ENCODE peak calls at places on chromosome 9, in seven cellular contexts. One of them, this sample, is unnamed.

GRCh38 chr9:95215368-95215898 is 102.1 kb downstream of the FANCC start:
- DNase-seq in HFFc6: no peak
- DNase-seq in ELF-1: no peak
- DNase-seq in endothelial cell: no peak
- DNase-seq in GDM1: no peak
- DNase-seq in activated effector memory CD4-positive, alpha-beta T cell treated with anti-CD3 and anti-CD28 coated beads, Interleukin-2, amount 50 U/mL, for 16 hours: no peak
- DNase-seq in skeletal muscle cell: no peak
- DNase-seq in this sample: no peak

GRCh38 chr9:92607088-92607487 is 62.8 kb downstream of the IPPK start:
- DNase-seq in HFFc6: peak
- DNase-seq in ELF-1: no peak
- DNase-seq in endothelial cell: no peak
- DNase-seq in GDM1: no peak
- DNase-seq in activated effector memory CD4-positive, alpha-beta T cell treated with anti-CD3 and anti-CD28 coated beads, Interleukin-2, amount 50 U/mL, for 16 hours: no peak
- DNase-seq in skeletal muscle cell: peak
- DNase-seq in this sample: no peak

GRCh38 chr9:131658753-131659129 is 81.1 kb downstream of the RAPGEF1 start:
- DNase-seq in HFFc6: no peak
- DNase-seq in ELF-1: no peak
- DNase-seq in endothelial cell: no peak
- DNase-seq in GDM1: no peak
- DNase-seq in activated effector memory CD4-positive, alpha-beta T cell treated with anti-CD3 and anti-CD28 coated beads, Interleukin-2, amount 50 U/mL, for 16 hours: no peak
- DNase-seq in skeletal muscle cell: no peak
- DNase-seq in this sample: no peak

GRCh38 chr9:81737871-81738507 is 48.6 kb upstream of the TLE1 start:
- DNase-seq in HFFc6: peak
- DNase-seq in ELF-1: no peak
- DNase-seq in endothelial cell: no peak
- DNase-seq in GDM1: no peak
- DNase-seq in activated effector memory CD4-positive, alpha-beta T cell treated with anti-CD3 and anti-CD28 coated beads, Interleukin-2, amount 50 U/mL, for 16 hours: no peak
- DNase-seq in skeletal muscle cell: peak
- DNase-seq in this sample: peak

GRCh38 chr9:133406039-133406438 is 11.8 kb downstream of the REXO4 start:
- DNase-seq in HFFc6: no peak
- DNase-seq in ELF-1: no peak
- DNase-seq in endothelial cell: no peak
- DNase-seq in GDM1: no peak
- DNase-seq in activated effector memory CD4-positive, alpha-beta T cell treated with anti-CD3 and anti-CD28 coated beads, Interleukin-2, amount 50 U/mL, for 16 hours: no peak
- DNase-seq in skeletal muscle cell: no peak
- DNase-seq in this sample: no peak

GRCh38 chr9:83060557-83060956 is 2.4 kb downstream of the RASEF start:
- DNase-seq in HFFc6: no peak
- DNase-seq in ELF-1: no peak
- DNase-seq in endothelial cell: no peak
- DNase-seq in GDM1: no peak
- DNase-seq in activated effector memory CD4-positive, alpha-beta T cell treated with anti-CD3 and anti-CD28 coated beads, Interleukin-2, amount 50 U/mL, for 16 hours: no peak
- DNase-seq in skeletal muscle cell: no peak
- DNase-seq in this sample: no peak

GRCh38 chr9:110283736-110284135 is 27.4 kb upstream of the TXN start:
- DNase-seq in HFFc6: no peak
- DNase-seq in ELF-1: no peak
- DNase-seq in endothelial cell: no peak
- DNase-seq in GDM1: no peak
- DNase-seq in activated effector memory CD4-positive, alpha-beta T cell treated with anti-CD3 and anti-CD28 coated beads, Interleukin-2, amount 50 U/mL, for 16 hours: no peak
- DNase-seq in skeletal muscle cell: no peak
- DNase-seq in this sample: peak

GRCh38 chr9:127877566-127877998 is at the start of gene AK1:
- DNase-seq in HFFc6: peak
- DNase-seq in ELF-1: no peak
- DNase-seq in endothelial cell: peak
- DNase-seq in GDM1: no peak
- DNase-seq in activated effector memory CD4-positive, alpha-beta T cell treated with anti-CD3 and anti-CD28 coated beads, Interleukin-2, amount 50 U/mL, for 16 hours: no peak
- DNase-seq in skeletal muscle cell: no peak
- DNase-seq in this sample: no peak

GRCh38 chr9:129483467-129484324 is 137.2 kb downstream of the C9orf50 start:
- DNase-seq in HFFc6: peak
- DNase-seq in ELF-1: peak
- DNase-seq in endothelial cell: no peak
- DNase-seq in GDM1: no peak
- DNase-seq in activated effector memory CD4-positive, alpha-beta T cell treated with anti-CD3 and anti-CD28 coated beads, Interleukin-2, amount 50 U/mL, for 16 hours: peak
- DNase-seq in skeletal muscle cell: peak
- DNase-seq in this sample: no peak

GRCh38 chr9:24245988-24246387 is 299.7 kb downstream of the IZUMO3 start:
- DNase-seq in HFFc6: peak
- DNase-seq in ELF-1: no peak
- DNase-seq in endothelial cell: no peak
- DNase-seq in GDM1: no peak
- DNase-seq in activated effector memory CD4-positive, alpha-beta T cell treated with anti-CD3 and anti-CD28 coated beads, Interleukin-2, amount 50 U/mL, for 16 hours: no peak
- DNase-seq in skeletal muscle cell: no peak
- DNase-seq in this sample: no peak

GRCh38 chr9:131559416-131560000 is 14.2 kb downstream of the PRRT1B start:
- DNase-seq in HFFc6: no peak
- DNase-seq in ELF-1: no peak
- DNase-seq in endothelial cell: no peak
- DNase-seq in GDM1: no peak
- DNase-seq in activated effector memory CD4-positive, alpha-beta T cell treated with anti-CD3 and anti-CD28 coated beads, Interleukin-2, amount 50 U/mL, for 16 hours: no peak
- DNase-seq in skeletal muscle cell: no peak
- DNase-seq in this sample: no peak

GRCh38 chr9:34522091-34522887 is 501 bp downstream of the ENHO start:
- DNase-seq in HFFc6: no peak
- DNase-seq in ELF-1: no peak
- DNase-seq in endothelial cell: no peak
- DNase-seq in GDM1: no peak
- DNase-seq in activated effector memory CD4-positive, alpha-beta T cell treated with anti-CD3 and anti-CD28 coated beads, Interleukin-2, amount 50 U/mL, for 16 hours: peak
- DNase-seq in skeletal muscle cell: no peak
- DNase-seq in this sample: no peak

GRCh38 chr9:101705135-101705661 is 33.2 kb downstream of the GRIN3A start:
- DNase-seq in HFFc6: no peak
- DNase-seq in ELF-1: peak
- DNase-seq in endothelial cell: peak
- DNase-seq in GDM1: no peak
- DNase-seq in activated effector memory CD4-positive, alpha-beta T cell treated with anti-CD3 and anti-CD28 coated beads, Interleukin-2, amount 50 U/mL, for 16 hours: no peak
- DNase-seq in skeletal muscle cell: no peak
- DNase-seq in this sample: no peak

GRCh38 chr9:2787065-2787464 is 56.8 kb downstream of the PUM3 start:
- DNase-seq in HFFc6: peak
- DNase-seq in ELF-1: no peak
- DNase-seq in endothelial cell: no peak
- DNase-seq in GDM1: no peak
- DNase-seq in activated effector memory CD4-positive, alpha-beta T cell treated with anti-CD3 and anti-CD28 coated beads, Interleukin-2, amount 50 U/mL, for 16 hours: no peak
- DNase-seq in skeletal muscle cell: no peak
- DNase-seq in this sample: no peak

GRCh38 chr9:134913041-134913712 is 4.5 kb downstream of the FCN1 start:
- DNase-seq in HFFc6: no peak
- DNase-seq in ELF-1: no peak
- DNase-seq in endothelial cell: no peak
- DNase-seq in GDM1: no peak
- DNase-seq in activated effector memory CD4-positive, alpha-beta T cell treated with anti-CD3 and anti-CD28 coated beads, Interleukin-2, amount 50 U/mL, for 16 hours: peak
- DNase-seq in skeletal muscle cell: no peak
- DNase-seq in this sample: no peak

GRCh38 chr9:113556877-113557593 is 93.5 kb downstream of the RGS3 start:
- DNase-seq in HFFc6: peak
- DNase-seq in ELF-1: no peak
- DNase-seq in endothelial cell: no peak
- DNase-seq in GDM1: no peak
- DNase-seq in activated effector memory CD4-positive, alpha-beta T cell treated with anti-CD3 and anti-CD28 coated beads, Interleukin-2, amount 50 U/mL, for 16 hours: peak
- DNase-seq in skeletal muscle cell: no peak
- DNase-seq in this sample: no peak

GRCh38 chr9:133351908-133352634 is 4.1 kb downstream of the RPL7A start:
- DNase-seq in HFFc6: peak
- DNase-seq in ELF-1: peak
- DNase-seq in endothelial cell: peak
- DNase-seq in GDM1: peak
- DNase-seq in activated effector memory CD4-positive, alpha-beta T cell treated with anti-CD3 and anti-CD28 coated beads, Interleukin-2, amount 50 U/mL, for 16 hours: peak
- DNase-seq in skeletal muscle cell: no peak
- DNase-seq in this sample: no peak

GRCh38 chr9:34179528-34180138 is 790 bp downstream of the UBAP1 start:
- DNase-seq in HFFc6: peak
- DNase-seq in ELF-1: no peak
- DNase-seq in endothelial cell: no peak
- DNase-seq in GDM1: no peak
- DNase-seq in activated effector memory CD4-positive, alpha-beta T cell treated with anti-CD3 and anti-CD28 coated beads, Interleukin-2, amount 50 U/mL, for 16 hours: no peak
- DNase-seq in skeletal muscle cell: peak
- DNase-seq in this sample: no peak

GRCh38 chr9:122125158-122125890 is 32.2 kb upstream of the TTLL11 start:
- DNase-seq in HFFc6: peak
- DNase-seq in ELF-1: peak
- DNase-seq in endothelial cell: peak
- DNase-seq in GDM1: peak
- DNase-seq in activated effector memory CD4-positive, alpha-beta T cell treated with anti-CD3 and anti-CD28 coated beads, Interleukin-2, amount 50 U/mL, for 16 hours: peak
- DNase-seq in skeletal muscle cell: peak
- DNase-seq in this sample: no peak

GRCh38 chr9:36154213-36154952 is 14.8 kb upstream of the CCIN start:
- DNase-seq in HFFc6: peak
- DNase-seq in ELF-1: no peak
- DNase-seq in endothelial cell: peak
- DNase-seq in GDM1: no peak
- DNase-seq in activated effector memory CD4-positive, alpha-beta T cell treated with anti-CD3 and anti-CD28 coated beads, Interleukin-2, amount 50 U/mL, for 16 hours: no peak
- DNase-seq in skeletal muscle cell: no peak
- DNase-seq in this sample: no peak

GRCh38 chr9:98559568-98559967 is 149.2 kb downstream of the GABBR2 start:
- DNase-seq in HFFc6: no peak
- DNase-seq in ELF-1: no peak
- DNase-seq in endothelial cell: no peak
- DNase-seq in GDM1: no peak
- DNase-seq in activated effector memory CD4-positive, alpha-beta T cell treated with anti-CD3 and anti-CD28 coated beads, Interleukin-2, amount 50 U/mL, for 16 hours: no peak
- DNase-seq in skeletal muscle cell: no peak
- DNase-seq in this sample: no peak

GRCh38 chr9:76629205-76629990 is 134.8 kb upstream of the PCA3 start:
- DNase-seq in HFFc6: no peak
- DNase-seq in ELF-1: no peak
- DNase-seq in endothelial cell: no peak
- DNase-seq in GDM1: peak
- DNase-seq in activated effector memory CD4-positive, alpha-beta T cell treated with anti-CD3 and anti-CD28 coated beads, Interleukin-2, amount 50 U/mL, for 16 hours: no peak
- DNase-seq in skeletal muscle cell: no peak
- DNase-seq in this sample: no peak